ENCODE peak calls at places on chromosome 20, in ten cellular contexts. G is H1, P is COR-L47, X is AG08396, Y is smooth muscle cell of the brain vasculature, A is hepatocyte, I is body of pancreas, J is epithelial cell of esophagus, Z is heart left ventricle, M is T-helper 17 cell. S is an unnamed sample.

GRCh38 chr20:14334306-14334930 is 3.0 kb downstream of the FLRT3 start:
- DNase-seq in G (peak), P (peak), X (peak), Y (peak), A (peak), I (peak), J (peak), Z (no peak), M (no peak), S (peak)

GRCh38 chr20:610130-611046 is at the start of gene TCF15:
- DNase-seq in G (no peak), P (no peak), X (peak), Y (no peak), A (peak), I (no peak), J (peak), Z (peak), M (no peak), S (peak)

GRCh38 chr20:50071039-50071888 is 41.7 kb downstream of the UBE2V1 start:
- DNase-seq in G (peak), P (peak), X (peak), Y (peak), A (peak), I (peak), J (peak), Z (peak), M (peak), S (peak)

GRCh38 chr20:57901526-57901925 is 191.7 kb upstream of the PMEPA1 start:
- DNase-seq in G (no peak), P (no peak), X (no peak), Y (no peak), A (no peak), I (no peak), J (no peak), Z (no peak), M (no peak), S (no peak)

GRCh38 chr20:40511478-40511877 is 177.6 kb downstream of the MAFB start:
- DNase-seq in G (no peak), P (no peak), X (no peak), Y (peak), A (no peak), I (no peak), J (peak), Z (no peak), M (no peak), S (no peak)

GRCh38 chr20:6613280-6613861 is 154.1 kb upstream of the BMP2 start:
- DNase-seq in G (no peak), P (no peak), X (no peak), Y (no peak), A (no peak), I (no peak), J (peak), Z (no peak), M (no peak), S (no peak)

GRCh38 chr20:52621401-52621800 is 350.8 kb upstream of the TSHZ2 start:
- DNase-seq in G (no peak), P (no peak), X (no peak), Y (no peak), A (no peak), I (no peak), J (no peak), Z (no peak), M (no peak), S (no peak)

GRCh38 chr20:38272398-38272797 is 11.9 kb upstream of the KIAA1755 start:
- DNase-seq in G (no peak), P (no peak), X (no peak), Y (no peak), A (no peak), I (no peak), J (peak), Z (no peak), M (no peak), S (no peak)

GRCh38 chr20:1874534-1875168 is 20.6 kb upstream of the SIRPA start:
- DNase-seq in G (no peak), P (no peak), X (no peak), Y (no peak), A (peak), I (peak), J (no peak), Z (no peak), M (no peak), S (no peak)

GRCh38 chr20:34322267-34323105 is 19.3 kb upstream of the AHCY start:
- DNase-seq in G (no peak), P (no peak), X (no peak), Y (no peak), A (no peak), I (no peak), J (no peak), Z (no peak), M (no peak), S (no peak)

GRCh38 chr20:34449674-34450592 is 66.3 kb upstream of the DYNLRB1 start:
- DNase-seq in G (no peak), P (no peak), X (no peak), Y (no peak), A (no peak), I (no peak), J (no peak), Z (no peak), M (no peak), S (no peak)

GRCh38 chr20:18267815-18268214 is 20.5 kb upstream of the ZNF133 start:
- DNase-seq in G (no peak), P (no peak), X (no peak), Y (no peak), A (no peak), I (no peak), J (no peak), Z (no peak), M (no peak), S (no peak)

GRCh38 chr20:13024581-13024980 is 15.8 kb downstream of the SPTLC3 start:
- DNase-seq in G (no peak), P (no peak), X (no peak), Y (no peak), A (no peak), I (no peak), J (no peak), Z (no peak), M (no peak), S (no peak)

GRCh38 chr20:33733654-33734576 is 2.1 kb downstream of the ZNF341 start:
- DNase-seq in G (no peak), P (no peak), X (peak), Y (peak), A (peak), I (peak), J (peak), Z (peak), M (no peak), S (no peak)

GRCh38 chr20:17320456-17320855 is 93.6 kb downstream of the PCSK2 start:
- DNase-seq in G (no peak), P (no peak), X (no peak), Y (no peak), A (no peak), I (no peak), J (no peak), Z (no peak), M (no peak), S (no peak)

GRCh38 chr20:50982372-50982771 is 23.8 kb downstream of the MOCS3 start:
- DNase-seq in G (no peak), P (peak), X (peak), Y (no peak), A (peak), I (no peak), J (peak), Z (no peak), M (no peak), S (no peak)

GRCh38 chr20:38873050-38873581 is 53.1 kb upstream of the FAM83D start:
- DNase-seq in G (no peak), P (no peak), X (no peak), Y (no peak), A (no peak), I (no peak), J (no peak), Z (no peak), M (peak), S (no peak)

GRCh38 chr20:4192378-4193048 is 177.2 kb upstream of the RNF24 start:
- DNase-seq in G (no peak), P (no peak), X (no peak), Y (no peak), A (no peak), I (no peak), J (peak), Z (no peak), M (no peak), S (no peak)

GRCh38 chr20:8757146-8757545 is 311.7 kb upstream of the PLCB4 start:
- DNase-seq in G (no peak), P (no peak), X (peak), Y (no peak), A (no peak), I (no peak), J (no peak), Z (no peak), M (no peak), S (no peak)

GRCh38 chr20:61886721-61887658 is 178.7 kb downstream of the TAF4 start:
- DNase-seq in G (no peak), P (peak), X (peak), Y (no peak), A (peak), I (peak), J (peak), Z (no peak), M (no peak), S (no peak)

GRCh38 chr20:37598611-37599342 is 71.1 kb upstream of the BLCAP start:
- DNase-seq in G (no peak), P (no peak), X (no peak), Y (no peak), A (no peak), I (no peak), J (peak), Z (no peak), M (no peak), S (no peak)

GRCh38 chr20:36110936-36111445 is 43.5 kb upstream of the EPB41L1 start:
- DNase-seq in G (no peak), P (no peak), X (no peak), Y (no peak), A (no peak), I (no peak), J (no peak), Z (no peak), M (no peak), S (no peak)

GRCh38 chr20:17872434-17872833 is 96.2 kb downstream of the SNX5 start:
- DNase-seq in G (no peak), P (no peak), X (no peak), Y (no peak), A (no peak), I (no peak), J (no peak), Z (no peak), M (no peak), S (no peak)

S was measured in NCI-H2081 treated with DMSO at 0.1 percent for 48 hours.